ENCODE peak calls at places on chromosomes 16 and 17, in seven cellular contexts. S, G, J, T, K, W and B are unnamed samples.

GRCh38 chr17:59561042-59561441 is 4.4 kb upstream of the DHX40 start:
- DNase-seq in S (no peak), G (peak), J (no peak), T (peak), K (peak), W (peak), B (no peak)

GRCh38 chr17:36128411-36128978 is 24.9 kb downstream of the CCL4 start:
- DNase-seq in S (no peak), G (no peak), J (no peak), T (no peak), K (no peak), W (no peak), B (no peak)

GRCh38 chr17:75144816-75145511 is 9.3 kb downstream of the JPT1 start:
- DNase-seq in S (no peak), G (no peak), J (no peak), T (no peak), K (no peak), W (no peak), B (no peak)

GRCh38 chr17:64005734-64006167 is 7.6 kb downstream of the PRR29 start:
- DNase-seq in S (no peak), G (no peak), J (peak), T (no peak), K (peak), W (peak), B (no peak)

GRCh38 chr17:35918665-35919064 is 11.9 kb downstream of the RDM1 start:
- DNase-seq in S (no peak), G (no peak), J (no peak), T (no peak), K (no peak), W (no peak), B (no peak)

GRCh38 chr17:47611372-47612350 is 38.1 kb upstream of the KPNB1 start:
- DNase-seq in S (no peak), G (no peak), J (no peak), T (no peak), K (no peak), W (no peak), B (no peak)

GRCh38 chr17:7932949-7933348 is 943 bp downstream of the CNTROB start:
- DNase-seq in S (no peak), G (no peak), J (peak), T (peak), K (peak), W (no peak), B (no peak)

GRCh38 chr16:30351586-30352419 is 3.3 kb downstream of the CD2BP2 start:
- DNase-seq in S (no peak), G (peak), J (no peak), T (no peak), K (no peak), W (no peak), B (no peak)

GRCh38 chr16:11386791-11387546 is 41.7 kb downstream of the RMI2 start:
- DNase-seq in S (no peak), G (no peak), J (peak), T (peak), K (peak), W (no peak), B (no peak)

GRCh38 chr16:89738538-89739317 is 17.4 kb downstream of the ZNF276 start:
- DNase-seq in S (no peak), G (no peak), J (no peak), T (no peak), K (no peak), W (no peak), B (no peak)

GRCh38 chr16:80563807-80564206 is 23.0 kb downstream of the DYNLRB2 start:
- DNase-seq in S (no peak), G (no peak), J (no peak), T (no peak), K (no peak), W (no peak), B (no peak)

GRCh38 chr16:80559369-80559768 is 18.6 kb downstream of the DYNLRB2 start:
- DNase-seq in S (no peak), G (no peak), J (no peak), T (no peak), K (no peak), W (no peak), B (no peak)

GRCh38 chr16:80563066-80563465 is 22.3 kb downstream of the DYNLRB2 start:
- DNase-seq in S (no peak), G (no peak), J (no peak), T (no peak), K (no peak), W (no peak), B (no peak)

GRCh38 chr16:80569440-80570105 is 28.8 kb downstream of the DYNLRB2 start:
- DNase-seq in S (no peak), G (no peak), J (peak), T (no peak), K (no peak), W (no peak), B (no peak)

GRCh38 chr16:80564394-80564793 is 23.6 kb downstream of the DYNLRB2 start:
- DNase-seq in S (no peak), G (no peak), J (no peak), T (no peak), K (no peak), W (no peak), B (no peak)
- TF ChIP-seq REST in S (no peak), G (no peak), J (no peak), T (no peak), K (no peak), W (no peak), B (no peak)

GRCh38 chr17:40283662-40284061 is 4.0 kb upstream of the CDC6 start:
- DNase-seq in S (no peak), G (peak), J (no peak), T (no peak), K (no peak), W (no peak), B (no peak)
- TF ChIP-seq REST in S (no peak), G (no peak), J (no peak), T (no peak), K (no peak), W (no peak), B (no peak)

GRCh38 chr16:71424626-71425025 is 17.2 kb downstream of the TLE7 start:
- DNase-seq in S (no peak), G (no peak), J (no peak), T (no peak), K (no peak), W (no peak), B (no peak)

GRCh38 chr16:71425746-71426068 is 16.1 kb downstream of the TLE7 start:
- DNase-seq in S (no peak), G (no peak), J (no peak), T (no peak), K (no peak), W (no peak), B (no peak)

GRCh38 chr16:71426880-71427615 is 14.8 kb downstream of the TLE7 start:
- DNase-seq in S (no peak), G (no peak), J (peak), T (no peak), K (no peak), W (no peak), B (peak)

GRCh38 chr16:71428385-71428784 is 13.5 kb downstream of the TLE7 start:
- DNase-seq in S (no peak), G (no peak), J (no peak), T (no peak), K (no peak), W (no peak), B (no peak)

DNA sequence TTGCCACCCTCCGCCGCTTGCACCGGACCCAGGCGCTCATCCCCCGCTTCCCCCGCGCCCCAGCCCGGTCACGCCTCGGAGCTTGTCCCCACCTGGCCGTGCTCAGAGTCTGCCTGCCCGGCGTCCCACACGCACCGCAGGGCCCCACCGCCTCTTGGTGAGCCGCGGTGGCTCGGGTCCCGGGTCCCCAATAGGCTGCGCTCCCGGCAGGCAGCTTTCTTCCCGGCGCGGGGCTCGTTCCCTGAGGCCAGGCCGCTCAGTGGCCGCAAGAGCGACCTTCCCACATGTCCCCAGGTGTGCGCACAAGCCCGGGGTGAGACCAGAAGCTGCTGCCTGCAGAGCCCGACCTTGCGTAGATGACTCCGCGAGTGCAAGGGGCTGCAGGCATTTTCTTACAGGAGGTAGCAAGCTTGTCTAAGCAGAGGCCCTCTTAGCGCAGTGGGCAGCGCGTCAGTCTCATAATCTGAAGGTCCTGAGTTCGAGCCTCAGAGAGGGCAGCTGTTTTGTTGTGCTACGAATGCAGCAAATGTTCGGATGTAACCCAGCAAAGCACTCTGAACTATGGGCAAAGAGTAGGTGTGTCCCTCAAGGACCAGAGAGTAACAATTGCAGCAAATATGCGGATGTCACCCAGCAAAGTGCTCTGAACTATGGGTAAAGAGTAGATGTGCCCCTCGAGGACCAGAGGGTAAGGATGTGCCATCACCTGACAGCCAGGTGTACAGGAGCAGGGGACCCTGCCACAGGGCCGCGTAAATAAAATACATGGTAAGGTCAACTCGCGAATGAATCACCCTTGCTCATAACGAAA is 15.6 kb downstream of the TLE7 start:
- DNase-seq in S (peak), G (peak), J (peak), T (peak), K (peak), W (peak), B (peak)
- TF ChIP-seq REST in S (no peak), G (no peak), J (no peak), T (no peak), K (no peak), W (no peak), B (no peak)

GRCh38 chr16:67563708-67564468 is 1.6 kb downstream of the CTCF start:
- DNase-seq in S (no peak), G (no peak), J (no peak), T (peak), K (peak), W (peak), B (no peak)
- TF ChIP-seq REST in S (no peak), G (no peak), J (no peak), T (no peak), K (peak), W (no peak), B (no peak)